ENCODE peak calls at places on chromosome 14, in seven cellular contexts. U is ovary, N is thyroid gland, O is tibial nerve, T is right lobe of liver, R is HepG2, E is heart left ventricle. F is an unnamed sample.

GRCh38 chr14:101511620-101512395 is 49.5 kb upstream of the DIO3 start:
- DNase-seq in O (no peak), N (no peak), E (no peak), U (no peak), T (no peak), R (no peak), F (no peak)

GRCh38 chr14:58428011-58428807 is 690 bp downstream of the KIAA0586 start:
- DNase-seq in R (peak; percentile 56), E (no peak), N (no peak), O (peak; percentile 5), T (no peak), U (no peak), F (no peak)

GRCh38 chr14:81247271-81247766 is 26.6 kb upstream of the GTF2A1 start:
- DNase-seq in N (peak; percentile 72), R (no peak), O (no peak), T (no peak), E (no peak), U (no peak), F (peak; percentile 39)

GRCh38 chr14:88870777-88871176 is 46.3 kb downstream of the TTC8 start:
- DNase-seq in U (no peak), T (no peak), E (no peak), R (no peak), O (no peak), N (no peak), F (no peak)

GRCh38 chr14:51869426-51870113 is 9.2 kb downstream of the GNG2 start:
- DNase-seq in T (no peak), N (no peak), E (no peak), U (no peak), O (no peak), R (no peak), F (no peak)

GRCh38 chr14:24954037-24954696 is 95.8 kb downstream of the STXBP6 start:
- DNase-seq in N (no peak), E (no peak), R (no peak), U (no peak), T (no peak), O (no peak), F (no peak)

GRCh38 chr14:51846631-51847488 is 13.6 kb upstream of the GNG2 start:
- DNase-seq in N (peak; percentile 64), U (no peak), R (no peak), O (peak; percentile 59), T (peak; percentile 38), E (peak; percentile 32), F (peak; percentile 23)

GRCh38 chr14:20477211-20477876 is 8.1 kb downstream of the PNP start:
- DNase-seq in R (no peak), U (no peak), T (peak; percentile 47), N (peak; percentile 85), E (peak; percentile 56), O (no peak), F (no peak)

GRCh38 chr14:35818346-35819115 is 7.6 kb upstream of the BRMS1L start:
- DNase-seq in E (no peak), U (no peak), N (peak; percentile 31), O (peak; percentile 41), R (peak; percentile 86), T (no peak), F (no peak)

GRCh38 chr14:100898935-100899840 is 4.3 kb downstream of the RTL1 start:
- DNase-seq in E (no peak), U (peak; percentile 28), N (no peak), R (no peak), O (no peak), T (peak; percentile 25), F (no peak)

GRCh38 chr14:60487211-60487610 is 1.3 kb upstream of the C14orf39 start:
- DNase-seq in T (no peak), N (no peak), R (no peak), E (no peak), U (no peak), O (no peak), F (no peak)
- H3K27me3 ChIP-seq in T (peaks cover 12% of the 10 kb centered on the region), N (peaks cover 14% of the 10 kb centered on the region), R (no peaks in the 10 kb centered on the region), E (peaks cover 78% of the 10 kb centered on the region), U (peaks cover 2% of the 10 kb centered on the region), O (peaks cover 63% of the 10 kb centered on the region), F (no peaks in the 10 kb centered on the region)

GRCh38 chr14:93963692-93964091 is 12.7 kb downstream of the ASB2 start:
- DNase-seq in O (no peak), E (peak; percentile 19), T (no peak), N (no peak), U (no peak), R (no peak), F (peak; percentile 68)

GRCh38 chr14:93964820-93965286 is 11.5 kb downstream of the ASB2 start:
- DNase-seq in T (no peak), R (no peak), O (no peak), N (no peak), U (no peak), E (no peak), F (no peak)

GRCh38 chr14:93964281-93964680 is 12.1 kb downstream of the ASB2 start:
- DNase-seq in N (no peak), E (no peak), U (no peak), T (no peak), O (no peak), R (no peak), F (peak; percentile 48)

GRCh38 chr14:93961610-93962009 is 14.8 kb downstream of the ASB2 start:
- DNase-seq in R (no peak), U (no peak), O (no peak), E (peak; percentile 6), N (no peak), T (no peak), F (no peak)

GRCh38 chr14:93962701-93963601 is 13.4 kb downstream of the ASB2 start:
- DNase-seq in E (peak; percentile 18), U (no peak), T (no peak), O (no peak), R (no peak), N (no peak), F (peak; percentile 85)
- TF ChIP-seq POLR2A in E (no peak), U (no peak), T (no peak), O (no peak), R (no peak), N (no peak), F (no peak)

GRCh38 chr14:76371066-76371465 is 4.9 kb upstream of the ESRRB start:
- DNase-seq in T (no peak), N (no peak), O (no peak), U (no peak), R (no peak), E (no peak), F (no peak)
- H3K27me3 ChIP-seq in T (no peaks in the 10 kb centered on the region), N (no peaks in the 10 kb centered on the region), O (peaks cover 31% of the 10 kb centered on the region), U (no peaks in the 10 kb centered on the region), R (peaks cover 6% of the 10 kb centered on the region), E (peaks cover 8% of the 10 kb centered on the region), F (peaks cover 13% of the 10 kb centered on the region)

GRCh38 chr14:105248368-105249174 is at the start of gene BTBD6:
- DNase-seq in R (no peak), O (peak; percentile 61), N (peak; percentile 88), E (peak; percentile 88), U (peak; percentile 88), T (peak; percentile 90), F (peak; percentile 58)
- TF ChIP-seq POLR2A in R (no peak), O (no peak), N (peak; percentile 52), E (no peak), U (peak; percentile 17), T (no peak), F (peak; percentile 59)

GRCh38 chr14:60637490-60638452 is 11.5 kb downstream of the SIX1 start:
- DNase-seq in E (no peak), O (no peak), T (no peak), R (no peak), U (no peak), N (no peak), F (no peak)
- H3K27me3 ChIP-seq in E (peaks cover 88% of the 10 kb centered on the region), O (peaks cover 71% of the 10 kb centered on the region), T (peaks cover 42% of the 10 kb centered on the region), R (no peaks in the 10 kb centered on the region), U (no peaks in the 10 kb centered on the region), N (peaks cover 50% of the 10 kb centered on the region), F (no peaks in the 10 kb centered on the region)

F was measured in gastrocnemius medialis.